ENCODE peak calls at places on chromosomes 6 and 20, in four cellular contexts. V is K562, K is ovary, T is endothelial cell of umbilical vein. S is an unnamed sample.

GRCh38 chr20:44719841-44720240 is 4.7 kb downstream of the CCN5 start:
- DNase-seq in V (no peak), K (no peak), T (no peak), S (no peak)

GRCh38 chr6:158131926-158132325 is 36.1 kb downstream of the SERAC1 start:
- DNase-seq in V (peak; percentile 66), K (no peak), T (peak; percentile 53), S (peak; percentile 42)

GRCh38 chr20:47875302-47876025 is 90.2 kb upstream of the SULF2 start:
- DNase-seq in V (no peak), K (peak; percentile 59), T (peak; percentile 27), S (no peak)

GRCh38 chr6:41284726-41285125 is 1.8 kb downstream of the TREM1 start:
- DNase-seq in V (no peak), K (no peak), T (no peak), S (no peak)

GRCh38 chr6:132063204-132063603 is 112.0 kb upstream of the CCN2 start:
- DNase-seq in V (no peak), K (no peak), T (peak; percentile 98), S (no peak)

GRCh38 chr6:157283900-157284737 is 39.2 kb downstream of the TMEM242 start:
- DNase-seq in V (no peak), K (no peak), T (no peak), S (no peak)

GRCh38 chr6:4128072-4128471 is 7.3 kb downstream of the ECI2 start:
- DNase-seq in V (peak; percentile 48), K (no peak), T (peak; percentile 31), S (no peak)

GRCh38 chr6:33566182-33567084 is 13.6 kb downstream of the BAK1 start:
- DNase-seq in V (no peak), K (no peak), T (no peak), S (no peak)

GRCh38 chr6:154989457-154989856 is 5.7 kb upstream of the TIAM2 start:
- DNase-seq in V (no peak), K (no peak), T (no peak), S (no peak)

GRCh38 chr6:74087898-74088297 is 391.9 kb downstream of the CD109 start:
- DNase-seq in V (no peak), K (no peak), T (peak; percentile 42), S (no peak)

GRCh38 chr6:122715725-122716124 is 63.8 kb upstream of the FABP7 start:
- DNase-seq in V (no peak), K (no peak), T (no peak), S (no peak)

GRCh38 chr6:33995046-33995872 is 150.6 kb downstream of the GRM4 start:
- DNase-seq in V (no peak), K (no peak), T (no peak), S (peak; percentile 72)

GRCh38 chr6:111358454-111358853 is 124.6 kb downstream of the REV3L start:
- DNase-seq in V (no peak), K (no peak), T (no peak), S (no peak)

GRCh38 chr6:1146500-1146899 is 165.4 kb upstream of the FOXQ1 start:
- DNase-seq in V (no peak), K (no peak), T (no peak), S (no peak)

GRCh38 chr20:20373046-20373706 is 5.3 kb downstream of the INSM1 start:
- DNase-seq in V (no peak), K (no peak), T (no peak), S (peak; percentile 58)

GRCh38 chr6:42821341-42821668 is 39.5 kb downstream of the BICRAL start:
- DNase-seq in V (no peak), K (no peak), T (no peak), S (no peak)

GRCh38 chr6:47028835-47029360 is 13.2 kb downstream of the ADGRF1 start:
- DNase-seq in V (no peak), K (no peak), T (no peak), S (no peak)

GRCh38 chr6:17705428-17705777 is 1.3 kb downstream of the NUP153 start:
- DNase-seq in V (peak; percentile 77), K (peak; percentile 53), T (peak; percentile 62), S (peak; percentile 20)

GRCh38 chr6:127634178-127634577 is 57.2 kb downstream of the C6orf58 start:
- DNase-seq in V (no peak), K (no peak), T (no peak), S (no peak)

GRCh38 chr6:3208775-3209113 is 18.7 kb downstream of the TUBB2B start:
- DNase-seq in V (no peak), K (no peak), T (no peak), S (no peak)

GRCh38 chr20:38270869-38271608 is 10.5 kb upstream of the KIAA1755 start:
- DNase-seq in V (no peak), K (peak; percentile 83), T (peak; percentile 94), S (no peak)

GRCh38 chr20:57676517-57677322 is 33.1 kb downstream of the PMEPA1 start:
- DNase-seq in V (no peak), K (peak; percentile 66), T (no peak), S (no peak)

GRCh38 chr20:9241721-9242427 is 173.0 kb downstream of the PLCB4 start:
- DNase-seq in V (no peak), K (no peak), T (no peak), S (no peak)

GRCh38 chr6:138098306-138098705 is 8.9 kb downstream of the PERP start:
- DNase-seq in V (no peak), K (no peak), T (no peak), S (no peak)

GRCh38 chr6:116062496-116062895 is 1.8 kb upstream of the FRK start:
- DNase-seq in V (no peak), K (no peak), T (no peak), S (no peak)

GRCh38 chr6:31070711-31071197 is 41.6 kb downstream of the C6orf15 start:
- DNase-seq in V (peak; percentile 55), K (peak; percentile 58), T (peak; percentile 51), S (peak; percentile 30)

GRCh38 chr20:18904624-18905023 is 91.0 kb downstream of the SCP2D1 start:
- DNase-seq in V (no peak), K (peak; percentile 35), T (no peak), S (no peak)

GRCh38 chr20:32648761-32649615 is 24.8 kb downstream of the C20orf203 start:
- DNase-seq in V (peak; percentile 60), K (no peak), T (no peak), S (no peak)

GRCh38 chr6:53611342-53611741 is 54.2 kb downstream of the KLHL31 start:
- DNase-seq in V (no peak), K (no peak), T (no peak), S (no peak)

GRCh38 chr6:33980176-33980805 is 165.6 kb downstream of the GRM4 start:
- DNase-seq in V (no peak), K (no peak), T (no peak), S (no peak)

GRCh38 chr20:5570031-5570430 is 180.2 kb upstream of the SHLD1 start:
- DNase-seq in V (no peak), K (no peak), T (no peak), S (no peak)

GRCh38 chr6:113094781-113095180 is 747.7 kb downstream of the RFPL4B start:
- DNase-seq in V (no peak), K (no peak), T (no peak), S (no peak)

GRCh38 chr6:41200901-41201783 is at the start of gene TREML2:
- DNase-seq in V (peak; percentile 80), K (no peak), T (no peak), S (no peak)

GRCh38 chr20:45392733-45393132 is 14.6 kb upstream of the TP53TG5 start:
- DNase-seq in V (no peak), K (no peak), T (no peak), S (no peak)

DNA sequence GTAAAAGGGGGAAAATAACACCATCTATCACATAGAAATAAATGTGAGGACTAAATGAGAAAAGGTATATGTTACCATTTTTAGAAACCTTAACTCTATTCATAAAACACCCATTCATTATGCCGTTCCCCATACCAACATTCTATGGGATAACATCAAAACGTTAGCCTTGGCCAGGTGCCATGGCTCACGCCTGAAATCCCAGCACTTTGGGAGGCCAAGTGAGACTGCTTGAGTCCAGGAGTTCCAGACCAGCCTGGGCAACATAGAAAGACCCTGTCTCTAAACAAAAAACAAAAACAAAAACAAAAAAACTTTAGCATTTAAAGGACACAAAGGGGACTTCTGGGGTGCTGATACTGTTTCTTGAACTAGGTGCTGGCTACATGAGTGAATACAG is 1.3 kb downstream of the PIGU start:
- DNase-seq in V (peak; percentile 37), K (no peak), T (no peak), S (no peak)
- H3K4me3 ChIP-seq in V (no peak overlapping the region), K (no peak overlapping the region), T (no peak overlapping the region), S (no peak overlapping the region)

GRCh38 chr6:168698923-168699322 is 257.9 kb downstream of the SMOC2 start:
- DNase-seq in V (no peak), K (no peak), T (no peak), S (no peak)

GRCh38 chr6:168700880-168701279 is 259.9 kb downstream of the SMOC2 start:
- DNase-seq in V (no peak), K (no peak), T (no peak), S (no peak)

GRCh38 chr6:168703970-168704369 is 263.0 kb downstream of the SMOC2 start:
- DNase-seq in V (no peak), K (peak; percentile 72), T (no peak), S (no peak)

GRCh38 chr6:168695701-168696100 is 254.7 kb downstream of the SMOC2 start:
- DNase-seq in V (no peak), K (no peak), T (no peak), S (no peak)

GRCh38 chr6:168699631-168700315 is 258.8 kb downstream of the SMOC2 start:
- DNase-seq in V (no peak), K (peak; percentile 89), T (no peak), S (no peak)
- TF ChIP-seq CTCF in V (no peak), K (no peak), T (no peak), S (no peak)

GRCh38 chr6:169071394-169071793 is 182.3 kb downstream of the THBS2 start:
- DNase-seq in V (no peak), K (no peak), T (no peak), S (no peak)
- H3K4me1 ChIP-seq in V (no peaks in the 10 kb centered on the region), K (peaks cover 21% of the 10 kb centered on the region), T (no peaks in the 10 kb centered on the region), S (no peaks in the 10 kb centered on the region)

GRCh38 chr6:20210158-20210557 is 2.1 kb downstream of the MBOAT1 start:
- DNase-seq in V (no peak), K (no peak), T (no peak), S (no peak)
- H3K4me3 ChIP-seq in V (no peak overlapping the region), K (no peak overlapping the region), T (no peak overlapping the region), S (no peak overlapping the region)

DNA sequence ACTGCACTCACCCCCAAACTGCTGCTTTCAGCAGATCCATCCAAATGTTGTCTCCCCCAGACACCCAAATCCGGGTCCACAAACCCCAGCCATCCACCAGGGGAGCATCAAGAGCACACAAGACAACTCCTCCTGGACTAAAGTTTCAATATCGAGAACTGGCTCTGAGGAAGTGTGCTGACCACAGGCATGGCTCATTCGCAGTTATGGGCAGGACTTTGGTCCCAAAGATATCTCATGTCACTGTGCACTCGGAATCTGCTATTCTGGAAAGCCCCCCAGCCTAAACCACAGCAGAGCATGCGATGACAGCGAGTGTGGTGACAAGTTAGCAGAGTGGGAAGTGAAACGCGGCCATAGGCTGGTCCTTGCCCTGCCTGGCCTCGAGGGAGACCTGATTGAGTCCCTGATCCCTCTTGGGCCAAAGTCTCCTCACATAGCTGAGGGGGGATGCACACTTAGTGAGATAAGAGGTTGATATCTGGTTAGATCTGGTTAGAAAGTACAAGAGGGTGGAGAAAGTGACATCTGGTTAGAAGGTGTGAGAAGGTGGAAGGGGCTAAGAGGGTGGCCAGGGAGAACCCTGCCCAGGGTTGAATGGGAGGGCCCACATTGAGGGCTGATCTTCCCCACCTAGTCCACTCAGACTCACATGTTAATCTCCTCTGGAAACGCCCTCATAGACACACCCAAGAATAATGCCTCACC is 149.7 kb downstream of the MRPL14 start:
- DNase-seq in V (peak; percentile 58), K (no peak), T (no peak), S (no peak)
- TF ChIP-seq CTCF in V (peak; percentile 52), K (no peak), T (no peak), S (no peak)

S was measured in BE2C.